ENCODE peak calls at places on chromosomes 13 and 19, in five cellular contexts. P is dorsolateral prefrontal cortex, S is GM13977, X is astrocyte of the cerebellum, L is pancreas. O is an unnamed sample.
A peak's percentile ranks its signal among the peaks of the same experiment; 100 is the strongest.

GRCh38 chr13:30156270-30156669 is 151.1 kb downstream of the KATNAL1 start:
- DNase-seq in X (no peak), L (no peak), S (no peak), P (no peak), O (no peak)

GRCh38 chr13:39263033-39263432 is 224.8 kb downstream of the NHLRC3 start:
- DNase-seq in X (peak; percentile 18), S (peak; percentile 46), P (peak; percentile 28), L (no peak), O (no peak)

GRCh38 chr19:3585301-3586123 is at the start of gene GIPC3:
- DNase-seq in L (no peak), S (no peak), P (no peak), X (no peak), O (no peak)

GRCh38 chr13:36630181-36630806 is 43.5 kb upstream of the SERTM1 start:
- DNase-seq in S (no peak), X (no peak), L (no peak), P (no peak), O (no peak)

GRCh38 chr13:37068962-37069361 is 9.5 kb upstream of the SUPT20H start:
- DNase-seq in S (peak; percentile 15), X (no peak), L (no peak), P (no peak), O (no peak)

GRCh38 chr13:73984201-73984600 is 150.0 kb downstream of the KLF12 start:
- DNase-seq in S (no peak), P (peak; percentile 44), L (no peak), X (no peak), O (no peak)

GRCh38 chr19:3505598-3506383 is at the start of gene FZR1:
- DNase-seq in L (peak; percentile 100), S (peak; percentile 100), P (peak; percentile 99), X (peak; percentile 94), O (peak; percentile 100)

GRCh38 chr13:33497146-33497845 is 211.7 kb upstream of the STARD13 start:
- DNase-seq in S (no peak), L (no peak), X (no peak), P (no peak), O (no peak)

GRCh38 chr19:5052515-5052914 is 83.6 kb downstream of the KDM4B start:
- DNase-seq in X (no peak), S (no peak), P (no peak), L (peak; percentile 75), O (no peak)

GRCh38 chr13:39406688-39407087 is 196.3 kb downstream of the LHFPL6 start:
- DNase-seq in S (peak; percentile 40), X (no peak), L (no peak), P (no peak), O (no peak)

GRCh38 chr13:110444226-110444653 is 117.3 kb downstream of the RAB20 start:
- DNase-seq in P (no peak), S (peak; percentile 71), X (no peak), L (no peak), O (no peak)

GRCh38 chr19:1355258-1355973 is 28.3 kb upstream of the NDUFS7 start:
- DNase-seq in X (no peak), L (no peak), S (no peak), P (peak; percentile 63), O (no peak)

GRCh38 chr19:46953955-46954501 is 65.6 kb upstream of the NPAS1 start:
- DNase-seq in P (no peak), S (no peak), X (no peak), L (no peak), O (no peak)

GRCh38 chr13:103066079-103066880 is at the start of gene SLC10A2:
- DNase-seq in L (no peak), X (no peak), P (no peak), S (no peak), O (no peak)

GRCh38 chr13:103062079-103062478 is 4.1 kb downstream of the SLC10A2 start:
- DNase-seq in L (no peak), X (no peak), P (no peak), S (no peak), O (no peak)

GRCh38 chr13:103066991-103067390 is 774 bp upstream of the SLC10A2 start:
- DNase-seq in L (no peak), P (no peak), X (no peak), S (no peak), O (no peak)

GRCh38 chr13:103063376-103063775 is 2.8 kb downstream of the SLC10A2 start:
- DNase-seq in S (no peak), L (no peak), P (no peak), X (no peak), O (no peak)

DNA sequence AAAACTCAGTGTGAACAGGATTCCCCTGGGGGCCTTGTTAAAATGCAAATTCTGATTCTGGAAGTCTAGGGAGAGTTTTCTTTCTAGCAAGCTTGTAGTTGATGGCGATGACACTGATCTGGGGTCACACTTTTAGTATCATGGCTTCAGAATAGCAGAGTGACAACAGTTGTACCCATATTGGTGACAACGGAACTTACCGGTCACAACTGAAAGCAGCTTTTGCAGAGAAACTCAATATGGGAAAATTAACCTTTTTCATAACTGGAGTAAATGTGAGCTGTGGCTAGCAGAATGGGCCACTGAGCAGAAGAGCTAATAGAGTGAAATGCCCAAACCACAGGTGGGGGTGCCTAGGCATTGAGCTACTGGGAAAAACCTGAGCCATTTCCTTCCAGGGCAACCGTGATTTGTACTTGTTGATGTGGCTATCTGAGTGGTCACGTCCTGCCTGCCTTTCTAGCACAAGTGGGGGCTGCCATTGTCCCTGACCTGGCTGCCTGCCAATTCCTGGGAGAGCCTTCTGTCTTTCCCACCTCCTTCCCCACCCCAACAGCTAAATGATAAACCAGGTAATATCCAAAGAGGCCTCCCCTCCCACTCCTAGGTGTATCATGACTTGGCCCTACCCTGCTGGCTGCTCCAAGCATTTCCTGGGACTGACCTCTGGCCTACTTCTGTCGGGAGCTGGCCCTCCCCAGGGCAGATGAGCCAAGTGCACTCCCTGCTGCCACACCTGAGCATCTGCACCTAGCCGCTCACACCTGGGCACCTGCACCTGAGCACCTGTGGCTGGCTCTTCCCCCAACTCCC is 1.7 kb upstream of the SLC10A2 start:
- DNase-seq in S (peak; percentile 20), P (no peak), L (peak; percentile 55), X (no peak), O (no peak)
- TF ChIP-seq CTCF in S (no peak), P (no peak), L (no peak), X (no peak), O (no peak)

GRCh38 chr19:33766623-33767022 is 30.0 kb upstream of the KCTD15 start:
- DNase-seq in X (no peak), S (no peak), L (no peak), P (no peak), O (no peak)

GRCh38 chr19:33769208-33769607 is 27.5 kb upstream of the KCTD15 start:
- DNase-seq in L (no peak), P (no peak), X (no peak), S (no peak), O (no peak)

GRCh38 chr19:33771308-33772101 is 25.2 kb upstream of the KCTD15 start:
- DNase-seq in S (peak; percentile 88), P (peak; percentile 60), L (peak; percentile 89), X (no peak), O (peak; percentile 56)

GRCh38 chr19:33770107-33770506 is 26.6 kb upstream of the KCTD15 start:
- DNase-seq in L (peak; percentile 41), P (no peak), S (no peak), X (no peak), O (no peak)

GRCh38 chr19:33767898-33768413 is 28.7 kb upstream of the KCTD15 start:
- DNase-seq in P (no peak), S (no peak), L (no peak), X (no peak), O (no peak)
- TF ChIP-seq CTCF in P (no peak), S (no peak), L (no peak), X (peak; percentile 32), O (no peak)

DNA sequence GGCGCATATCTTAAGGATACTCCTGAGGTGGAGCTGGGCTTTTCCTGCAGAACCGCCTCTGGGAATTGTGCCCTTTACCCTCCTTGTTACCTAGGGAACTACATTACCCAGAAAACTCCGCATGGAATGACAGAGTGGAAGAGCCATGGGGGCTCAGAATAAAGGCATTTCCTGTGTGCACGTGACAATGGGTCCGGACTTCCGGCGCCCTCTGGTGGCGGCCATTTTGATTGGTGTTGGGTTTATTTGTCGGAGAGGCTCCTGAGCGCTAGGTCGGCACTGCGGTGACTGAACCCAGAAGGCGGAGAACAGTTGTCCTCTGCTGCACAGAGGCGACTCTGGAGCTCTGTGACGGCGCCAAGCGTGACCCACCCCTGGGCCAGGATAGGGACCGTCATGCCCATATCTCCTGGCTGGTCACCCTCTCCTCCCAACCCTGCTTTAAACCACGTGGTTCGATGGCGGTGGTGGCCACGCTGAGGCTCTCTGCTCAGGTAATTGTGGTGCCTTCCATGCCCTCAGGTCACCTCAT is at the start of gene ZNF587B:
- DNase-seq in P (peak; percentile 82), X (peak; percentile 44), L (peak; percentile 64), S (no peak), O (peak; percentile 49)
- TF ChIP-seq CTCF in P (peak; percentile 38), X (peak; percentile 48), L (peak; percentile 15), S (no peak), O (peak; percentile 44)

DNA sequence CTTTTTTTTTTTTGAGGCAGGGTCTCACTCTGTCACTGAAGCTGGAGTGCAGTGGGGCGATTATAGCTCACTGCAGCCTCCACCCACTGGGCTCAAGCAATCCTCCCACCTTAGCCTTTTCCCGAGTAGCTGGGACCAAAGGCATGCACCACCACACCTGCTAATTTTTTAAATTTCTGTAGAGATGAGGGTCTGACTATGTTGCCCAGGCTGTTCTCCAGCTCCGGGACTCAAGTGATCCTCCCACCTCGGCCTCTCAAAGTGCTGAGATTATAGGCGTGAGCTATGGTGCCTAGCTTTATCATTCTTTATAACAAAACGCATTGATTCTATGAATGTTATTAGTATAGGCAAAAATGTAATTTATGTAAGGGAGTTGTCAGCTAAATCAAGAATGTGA is 17.9 kb upstream of the LYPD3 start:
- DNase-seq in P (no peak), X (no peak), S (no peak), L (no peak), O (no peak)
- TF ChIP-seq CTCF in P (no peak), X (no peak), S (no peak), L (no peak), O (no peak)

GRCh38 chr13:106528711-106529414 is 6.6 kb downstream of the EFNB2 start:
- DNase-seq in S (no peak), X (no peak), L (no peak), P (no peak), O (no peak)
- TF ChIP-seq CTCF in S (no peak), X (no peak), L (no peak), P (no peak), O (no peak)

DNA sequence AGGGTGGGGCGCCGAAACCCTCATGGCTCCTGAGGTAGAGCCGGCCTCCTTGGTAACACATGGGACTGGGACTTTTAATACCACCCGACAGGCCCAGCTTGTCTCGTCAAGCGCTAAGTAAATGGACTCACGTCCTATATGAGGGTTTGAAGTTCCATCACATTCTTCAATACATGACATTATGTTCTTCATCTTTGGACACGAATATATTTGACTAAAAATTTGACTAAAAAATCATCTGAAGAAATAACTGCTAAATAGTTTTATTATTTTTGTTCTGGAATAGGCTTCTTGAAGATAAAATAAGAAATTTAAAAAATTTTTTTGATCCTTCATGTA is 335 bp upstream of the ZNF607 start:
- DNase-seq in P (no peak), S (no peak), X (no peak), L (no peak), O (no peak)
- TF ChIP-seq CTCF in P (no peak), S (no peak), X (no peak), L (no peak), O (peak; percentile 16)

O was measured in CD14-positive monocyte.